ENCODE peak calls at places on chromosomes 4 and X, in six cellular contexts. M, N, E, G, H and R are unnamed samples. For H3K9me3, the result is how much of the 10 kb centered on the place peaks cover.

GRCh38 chrX:153763298-153763932 is 634 bp upstream of the PLXNB3 start:
- ATAC-seq in M (no peak), G (no peak), E (no peak), N (no peak), H (no peak), R (no peak)

GRCh38 chr4:42708625-42709024 is 51.7 kb upstream of the ATP8A1 start:
- ATAC-seq in N (no peak), H (no peak), G (peak), M (no peak), E (no peak), R (no peak)

GRCh38 chr4:68346461-68346860 is 3.4 kb downstream of the YTHDC1 start:
- ATAC-seq in M (no peak), E (peak), G (no peak), N (no peak), H (no peak), R (no peak)

GRCh38 chrX:2552621-2553297 is 52.0 kb upstream of the DHRSX start:
- ATAC-seq in M (no peak), H (no peak), E (no peak), N (peak), G (no peak), R (no peak)

GRCh38 chr4:145766273-145766672 is 86.3 kb downstream of the C4orf51 start:
- ATAC-seq in M (no peak), H (no peak), E (no peak), N (no peak), G (no peak), R (no peak)

GRCh38 chr4:1752284-1753041 is 31.1 kb downstream of the TACC3 start:
- ATAC-seq in E (no peak), G (peak), H (peak), N (no peak), M (peak), R (no peak)

GRCh38 chr4:186726150-186726439 is 2.4 kb upstream of the FAT1 start:
- ATAC-seq in M (peak), G (no peak), N (peak), E (no peak), H (peak), R (peak)

GRCh38 chr4:145891958-145892357 is 46.7 kb downstream of the ZNF827 start:
- ATAC-seq in G (no peak), N (no peak), M (peak), H (peak), E (no peak), R (no peak)

GRCh38 chrX:108298165-108298602 is 140.0 kb downstream of the COL4A6 start:
- ATAC-seq in E (no peak), M (no peak), G (peak), H (peak), N (no peak), R (peak)

GRCh38 chr4:52869196-52869595 is 7.1 kb downstream of the RASL11B start:
- ATAC-seq in H (no peak), E (no peak), M (peak), G (no peak), N (no peak), R (peak)

GRCh38 chrX:32598707-32599106 is 612.6 kb downstream of the DMD start:
- ATAC-seq in G (no peak), H (no peak), E (no peak), N (no peak), M (no peak), R (no peak)

GRCh38 chr4:4195354-4195753 is 31.4 kb downstream of the OTOP1 start:
- ATAC-seq in N (no peak), E (no peak), G (no peak), M (no peak), H (no peak), R (no peak)

GRCh38 chr4:186132577-186133277 is 28.2 kb downstream of the FAM149A start:
- ATAC-seq in N (peak), M (peak), H (peak), G (no peak), E (no peak), R (no peak)

GRCh38 chrX:153970398-153971123 is 1.1 kb downstream of the HCFC1 start:
- ATAC-seq in E (peak), N (no peak), G (peak), H (peak), M (peak), R (peak)

GRCh38 chr4:68132342-68132741 is 2.7 kb upstream of the TMPRSS11F start:
- ATAC-seq in E (no peak), G (no peak), H (no peak), M (no peak), N (no peak), R (no peak)

GRCh38 chr4:152696764-152697250 is 17.0 kb upstream of the TMEM154 start:
- ATAC-seq in H (peak), E (peak), N (no peak), M (no peak), G (peak), R (no peak)

GRCh38 chr4:172982151-172982590 is 186.4 kb upstream of the GALNT7 start:
- ATAC-seq in G (no peak), M (no peak), N (peak), E (peak), H (no peak), R (no peak)

GRCh38 chr4:139319571-139319970 is 17.3 kb upstream of the NDUFC1 start:
- ATAC-seq in N (no peak), H (no peak), G (no peak), E (no peak), M (no peak), R (no peak)

GRCh38 chr4:169102011-169102410 is 92.0 kb upstream of the CBR4 start:
- ATAC-seq in E (no peak), N (no peak), G (no peak), H (no peak), M (no peak), R (no peak)

GRCh38 chrX:64192673-64193072 is 12.8 kb downstream of the AMER1 start:
- ATAC-seq in E (no peak), M (no peak), N (no peak), G (no peak), H (no peak), R (no peak)

GRCh38 chr4:88958080-88958479 is 98.9 kb downstream of the FAM13A start:
- ATAC-seq in H (no peak), M (no peak), G (no peak), N (no peak), E (no peak), R (no peak)

GRCh38 chr4:166073783-166074182 is 200.7 kb downstream of the TLL1 start:
- ATAC-seq in E (peak), G (no peak), M (no peak), N (no peak), H (no peak), R (no peak)

GRCh38 chr4:73445383-73446335 is 9.6 kb downstream of the AFP start:
- ATAC-seq in G (no peak), N (no peak), M (no peak), H (peak), E (no peak), R (no peak)

GRCh38 chr4:13678186-13678924 is 50.8 kb upstream of the BOD1L1 start:
- ATAC-seq in G (no peak), E (no peak), N (no peak), M (no peak), H (no peak), R (no peak)

GRCh38 chr4:38677466-38677865 is 13.5 kb downstream of the KLF3 start:
- ATAC-seq in M (no peak), H (no peak), E (no peak), N (no peak), G (no peak), R (no peak)

GRCh38 chrX:54447461-54447860 is 7.3 kb downstream of the TSR2 start:
- ATAC-seq in N (peak), M (peak), E (peak), G (no peak), H (peak), R (no peak)

GRCh38 chr4:5836943-5837342 is 55.9 kb downstream of the CRMP1 start:
- ATAC-seq in N (no peak), H (peak), G (no peak), E (no peak), M (no peak), R (no peak)

GRCh38 chrX:7112071-7112470 is 35.4 kb upstream of the STS start:
- ATAC-seq in E (no peak), M (no peak), N (no peak), H (no peak), G (no peak), R (no peak)

GRCh38 chrX:7109838-7110793 is 37.4 kb upstream of the STS start:
- ATAC-seq in H (no peak), E (peak), G (no peak), N (no peak), M (no peak), R (no peak)

GRCh38 chrX:7108995-7109634 is 38.4 kb upstream of the STS start:
- ATAC-seq in M (no peak), E (no peak), G (peak), H (no peak), N (no peak), R (no peak)

GRCh38 chrX:7110821-7111276 is 36.7 kb upstream of the STS start:
- ATAC-seq in G (no peak), H (no peak), M (peak), N (no peak), E (peak), R (no peak)

GRCh38 chrX:7111518-7111917 is 36.0 kb upstream of the STS start:
- ATAC-seq in N (no peak), E (no peak), G (no peak), M (no peak), H (no peak), R (no peak)
- H3K4me3 ChIP-seq in N (no peak), E (no peak), G (no peak), M (no peak), H (no peak), R (no peak)

GRCh38 chrX:72255445-72255844 is 16.6 kb upstream of the ERCC6L start:
- ATAC-seq in M (no peak), N (no peak), G (no peak), H (no peak), E (no peak), R (no peak)
- TF ChIP-seq EP300 in M (no peak), N (no peak), G (no peak), H (no peak), E (no peak), R (no peak)

DNA sequence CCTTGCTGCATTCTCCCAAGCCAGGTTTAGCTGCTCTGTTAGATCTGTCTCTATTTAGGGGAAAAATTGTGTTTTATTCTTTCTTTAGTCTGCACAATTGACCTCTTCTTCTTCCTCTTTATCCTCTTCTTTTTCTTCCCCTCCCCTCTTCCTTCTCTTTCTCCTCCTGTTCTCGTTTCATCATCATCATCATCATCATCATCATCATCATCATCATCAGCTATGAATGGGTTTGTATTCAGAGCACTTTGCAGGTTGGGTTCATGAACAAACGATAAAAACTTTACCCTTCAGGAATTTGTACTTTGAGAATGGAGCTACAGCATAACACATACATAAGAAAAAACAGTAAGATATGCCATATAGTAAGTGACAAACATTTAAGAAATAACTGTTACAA is 9.1 kb downstream of the GPM6A start:
- ATAC-seq in H (no peak), N (no peak), E (no peak), G (no peak), M (no peak), R (no peak)
- H3K9me3 ChIP-seq in H (under half), N (under half), E (under half), G (under half), M (under half), R (under half)

GRCh38 chrX:119880076-119880475 is 8.4 kb downstream of the NDUFA1 start:
- ATAC-seq in G (no peak), H (no peak), E (peak), M (no peak), N (no peak), R (no peak)

GRCh38 chrX:119887721-119888425 is 7.8 kb upstream of the AKAP14 start:
- ATAC-seq in H (peak), G (peak), M (peak), E (peak), N (peak), R (peak)

GRCh38 chrX:119880552-119881437 is 9.2 kb downstream of the NDUFA1 start:
- ATAC-seq in M (peak), E (peak), N (peak), H (peak), G (peak), R (peak)

DNA sequence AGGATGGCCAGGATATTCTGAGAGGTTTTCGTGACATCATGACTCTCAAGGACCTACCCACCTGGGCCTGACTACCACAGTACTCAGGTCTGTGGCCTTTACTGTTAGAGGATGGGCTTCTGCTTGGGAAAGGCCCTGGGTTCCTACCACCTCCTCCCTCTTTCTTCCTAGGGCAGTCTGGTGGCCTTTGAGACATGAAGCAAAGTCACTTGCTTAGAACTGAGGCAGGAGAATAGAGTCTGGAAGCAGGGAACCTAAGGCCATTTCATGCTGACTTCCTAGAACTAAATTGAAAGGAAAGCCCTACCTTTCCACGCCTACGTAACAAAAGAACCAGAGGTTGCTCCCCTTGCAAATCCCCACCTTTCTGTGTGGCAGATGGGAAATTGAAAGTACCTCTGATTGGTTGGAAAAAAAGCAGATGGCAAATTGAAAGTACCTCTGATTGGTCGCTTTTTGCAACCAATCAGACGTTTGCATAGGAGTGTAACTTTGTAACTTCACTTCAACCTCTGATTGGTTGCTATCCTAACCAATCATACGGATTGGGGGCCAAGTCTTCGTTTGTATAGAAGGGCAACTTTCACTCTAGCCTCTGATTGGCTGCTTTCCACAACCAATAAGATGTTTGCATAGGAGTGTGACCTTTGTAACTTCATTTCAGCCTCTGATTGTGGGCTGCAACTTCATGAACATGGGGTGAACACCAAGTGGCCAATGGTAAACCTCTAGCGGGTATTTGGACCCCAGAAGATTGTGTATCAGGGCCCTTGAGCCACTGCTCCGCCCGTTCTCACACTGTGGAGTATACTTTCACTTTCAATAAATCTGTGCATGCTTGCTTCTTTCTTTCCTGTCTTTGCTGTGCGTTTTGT is 9.9 kb upstream of the AKAP14 start:
- ATAC-seq in G (no peak), E (peak), M (peak), H (peak), N (no peak), R (no peak)
- H3K4me3 ChIP-seq in G (peak), E (no peak), M (no peak), H (peak), N (no peak), R (no peak)

GRCh38 chr4:114057746-114058145 is 78.3 kb upstream of the ARSJ start:
- ATAC-seq in E (no peak), G (no peak), M (no peak), N (no peak), H (no peak), R (no peak)

GRCh38 chr4:114056599-114056998 is 77.2 kb upstream of the ARSJ start:
- ATAC-seq in N (no peak), H (no peak), E (no peak), M (no peak), G (no peak), R (no peak)

GRCh38 chr4:114052227-114052626 is 72.8 kb upstream of the ARSJ start:
- ATAC-seq in E (no peak), G (peak), H (no peak), M (no peak), N (no peak), R (no peak)
- TF ChIP-seq EP300 in E (no peak), G (no peak), H (no peak), M (no peak), N (no peak), R (no peak)

DNA sequence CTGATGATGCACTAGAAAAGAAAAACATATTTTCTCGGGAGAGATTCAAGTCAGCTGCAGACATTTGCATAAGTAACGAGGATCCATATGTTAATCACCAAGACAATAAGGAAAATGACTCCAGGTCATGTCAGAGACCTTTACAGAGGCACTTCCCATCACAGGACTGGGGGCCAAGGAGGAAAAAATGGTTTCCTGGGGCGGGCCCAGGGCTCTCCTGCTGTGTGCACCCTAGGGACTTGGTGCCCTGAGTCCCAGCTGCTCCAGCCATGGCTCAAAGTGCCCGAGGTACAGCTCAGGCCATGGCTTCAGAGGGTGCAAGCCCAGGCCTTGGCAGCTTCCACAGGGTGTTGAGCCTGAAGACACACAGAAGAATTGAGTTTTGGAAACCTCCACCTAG is 415.4 kb upstream of the FRG1 start:
- ATAC-seq in G (no peak), E (no peak), H (no peak), M (no peak), N (no peak), R (no peak)
- H3K9me3 ChIP-seq in G (under half), E (under half), H (half or more), M (under half), N (under half), R (under half)